ENCODE peak calls at places on chromosome 11, in five cellular contexts. L is spleen, F is sigmoid colon, C is transverse colon, I is K562. W is an unnamed sample.

GRCh38 chr11:2507212-2507901 is 62.5 kb downstream of the KCNQ1 start:
- DNase-seq in L (no peak), F (peak; percentile 52), C (peak; percentile 4), I (no peak), W (no peak)

GRCh38 chr11:60095477-60096120 is 7.1 kb downstream of the MS4A2 start:
- DNase-seq in L (no peak), F (no peak), C (no peak), I (no peak), W (no peak)

GRCh38 chr11:125593113-125593761 is 585 bp downstream of the STT3A start:
- DNase-seq in L (no peak), F (no peak), C (peak; percentile 22), I (peak; percentile 66), W (no peak)

GRCh38 chr11:92977401-92977800 is 8.0 kb downstream of the MTNR1B start:
- DNase-seq in L (no peak), F (no peak), C (no peak), I (no peak), W (no peak)

GRCh38 chr11:59842316-59842715 is 3.0 kb downstream of the CBLIF start:
- DNase-seq in L (no peak), F (no peak), C (no peak), I (peak; percentile 64), W (no peak)

GRCh38 chr11:127130321-127130720 is 129.8 kb upstream of the KIRREL3 start:
- DNase-seq in L (no peak), F (no peak), C (no peak), I (no peak), W (no peak)

GRCh38 chr11:30914143-30914762 is 328.1 kb upstream of the MPPED2 start:
- DNase-seq in L (peak; percentile 74), F (no peak), C (peak; percentile 40), I (peak; percentile 14), W (peak; percentile 52)

GRCh38 chr11:1051356-1052132 is 15.0 kb upstream of the MUC6 start:
- DNase-seq in L (peak; percentile 64), F (peak; percentile 42), C (no peak), I (no peak), W (no peak)

GRCh38 chr11:70744396-70745185 is 346.3 kb downstream of the CTTN start:
- DNase-seq in L (no peak), F (no peak), C (no peak), I (no peak), W (no peak)

GRCh38 chr11:34757026-34757451 is 136.1 kb downstream of the EHF start:
- DNase-seq in L (no peak), F (no peak), C (peak; percentile 41), I (no peak), W (no peak)

GRCh38 chr11:27313157-27313821 is 49.7 kb downstream of the CCDC34 start:
- DNase-seq in L (no peak), F (no peak), C (no peak), I (no peak), W (no peak)

GRCh38 chr11:111367411-111368284 is 11.4 kb downstream of the POU2AF1 start:
- DNase-seq in L (no peak), F (no peak), C (peak; percentile 38), I (no peak), W (no peak)

GRCh38 chr11:125164422-125165110 is at the start of gene PKNOX2:
- DNase-seq in L (peak; percentile 88), F (peak; percentile 92), C (peak; percentile 50), I (peak; percentile 48), W (peak; percentile 73)

GRCh38 chr11:2138075-2138435 is 1.1 kb downstream of the IGF2 start:
- DNase-seq in L (no peak), F (no peak), C (no peak), I (no peak), W (no peak)

GRCh38 chr11:61756452-61757212 is 4.2 kb downstream of the MYRF start:
- DNase-seq in L (no peak), F (no peak), C (peak; percentile 77), I (peak; percentile 75), W (peak; percentile 88)

GRCh38 chr11:111476366-111476765 is 35.8 kb downstream of the BTG4 start:
- DNase-seq in L (no peak), F (no peak), C (no peak), I (no peak), W (no peak)

GRCh38 chr11:94638902-94639373 is 71.8 kb downstream of the PIWIL4 start:
- DNase-seq in L (no peak), F (no peak), C (no peak), I (no peak), W (no peak)

GRCh38 chr11:121634889-121635288 is 182.1 kb upstream of the SORL1-AS1 start:
- DNase-seq in L (no peak), F (no peak), C (no peak), I (no peak), W (no peak)

GRCh38 chr11:8206251-8207079 is 37.6 kb upstream of the RIC3 start:
- DNase-seq in L (no peak), F (no peak), C (no peak), I (peak; percentile 87), W (peak; percentile 78)

GRCh38 chr11:117932987-117933386 is 3.8 kb upstream of the TMPRSS13 start:
- DNase-seq in L (no peak), F (peak; percentile 50), C (no peak), I (no peak), W (no peak)

GRCh38 chr11:133663135-133663534 is 130.8 kb upstream of the OPCML start:
- DNase-seq in L (no peak), F (no peak), C (no peak), I (no peak), W (no peak)

GRCh38 chr11:71096751-71097388 is 155.5 kb downstream of the SHANK2 start:
- DNase-seq in L (no peak), F (no peak), C (no peak), I (no peak), W (no peak)

GRCh38 chr11:58628446-58628845 is 6.0 kb downstream of the CNTF start:
- DNase-seq in L (no peak), F (no peak), C (no peak), I (no peak), W (no peak)

GRCh38 chr11:74932797-74933196 is 16.1 kb downstream of the XRRA1 start:
- DNase-seq in L (no peak), F (no peak), C (no peak), I (no peak), W (no peak)

GRCh38 chr11:121351089-121351488 is 58.5 kb downstream of the SC5D start:
- DNase-seq in L (no peak), F (no peak), C (no peak), I (no peak), W (no peak)

GRCh38 chr11:118691926-118692830 is 12.7 kb upstream of the TREH start:
- DNase-seq in L (peak; percentile 80), F (no peak), C (peak; percentile 23), I (no peak), W (no peak)

GRCh38 chr11:61113209-61113608 is 10.9 kb downstream of the CD5 start:
- DNase-seq in L (peak; percentile 70), F (peak; percentile 46), C (no peak), I (no peak), W (no peak)

GRCh38 chr11:35223429-35223828 is 84.5 kb downstream of the CD44 start:
- DNase-seq in L (no peak), F (peak; percentile 68), C (no peak), I (no peak), W (no peak)

GRCh38 chr11:120801801-120802689 is 221.9 kb upstream of the TBCEL start:
- DNase-seq in L (no peak), F (peak; percentile 72), C (peak; percentile 62), I (peak; percentile 60), W (peak; percentile 68)

GRCh38 chr11:81744336-81745116 is 989.1 kb downstream of the FAM181B start:
- DNase-seq in L (no peak), F (peak; percentile 62), C (no peak), I (no peak), W (no peak)

DNA sequence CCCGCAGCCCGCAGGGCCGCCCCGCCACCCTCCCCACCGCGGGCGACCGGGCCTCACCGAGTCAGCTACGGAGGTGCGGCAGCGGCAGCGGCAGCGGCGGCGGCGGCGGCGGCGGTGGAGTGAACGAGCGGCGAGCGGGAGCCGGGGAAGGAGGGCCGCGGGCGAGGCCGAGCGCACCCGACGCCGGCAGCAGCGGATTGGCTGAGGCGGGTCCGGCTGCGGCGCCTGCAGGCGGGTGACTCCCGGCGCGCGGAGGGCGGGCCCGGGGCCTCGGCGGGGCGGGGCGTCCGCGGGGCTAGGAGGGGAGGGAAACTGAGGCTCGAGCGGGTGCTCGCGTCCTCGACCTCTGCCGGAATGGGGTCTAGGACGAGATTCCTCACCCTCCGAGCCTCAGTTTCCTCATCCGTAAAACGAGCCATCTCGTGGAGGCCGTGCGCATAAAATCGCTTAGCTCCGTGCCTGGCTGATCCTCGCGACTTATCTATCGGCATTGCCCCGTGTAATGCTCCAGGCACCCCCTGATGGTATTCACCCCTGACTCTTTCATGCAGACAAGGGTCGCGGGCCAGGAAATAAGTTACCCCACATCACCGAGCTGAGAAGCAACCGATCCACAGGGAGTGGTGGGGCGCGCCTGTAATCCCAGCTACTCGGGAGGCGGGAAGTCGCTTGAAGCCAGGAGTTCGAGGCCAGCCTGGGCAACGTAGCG is at the start of gene CPT1A:
- DNase-seq in L (peak; percentile 96), F (peak; percentile 90), C (peak; percentile 90), I (peak; percentile 78), W (peak; percentile 86)
- TF ChIP-seq POLR2AphosphoS5 in L (peak; percentile 77), F (peak; percentile 63), C (peak; percentile 71), I (no peak), W (peak; percentile 94)

DNA sequence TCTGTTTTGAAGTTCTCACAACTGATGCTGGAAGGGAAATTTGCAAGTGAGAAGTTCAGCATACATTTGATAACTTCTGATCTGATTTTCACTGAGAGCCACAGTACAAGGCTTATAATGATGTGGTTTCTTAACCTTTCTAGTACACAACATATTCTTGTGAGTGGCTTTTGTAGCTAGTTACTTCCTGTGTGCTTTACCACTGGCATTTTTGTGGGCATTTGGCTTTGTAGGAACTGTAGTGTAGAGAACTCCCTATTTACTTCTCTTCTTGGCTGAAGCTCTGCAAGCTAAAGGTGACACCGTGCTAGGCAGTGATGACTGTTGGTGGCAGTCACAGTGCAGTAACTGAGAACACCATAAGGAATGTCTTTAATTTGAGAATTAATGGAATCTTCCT is 14.9 kb downstream of the USP47 start:
- DNase-seq in L (no peak), F (no peak), C (no peak), I (no peak), W (no peak)
- H3K4me1 ChIP-seq in L (peaks cover 100% of the 10 kb centered on the region), F (peaks cover 50% of the 10 kb centered on the region), C (peaks cover 9% of the 10 kb centered on the region), I (peaks cover 4% of the 10 kb centered on the region), W (peaks cover 22% of the 10 kb centered on the region)

GRCh38 chr11:41845066-41845465 is 385.6 kb upstream of the LRRC4C start:
- DNase-seq in L (no peak), F (no peak), C (no peak), I (no peak), W (no peak)

GRCh38 chr11:41851743-41852142 is 392.3 kb upstream of the LRRC4C start:
- DNase-seq in L (no peak), F (no peak), C (no peak), I (no peak), W (no peak)

GRCh38 chr11:41848349-41848748 is 388.9 kb upstream of the LRRC4C start:
- DNase-seq in L (no peak), F (no peak), C (no peak), I (no peak), W (no peak)

GRCh38 chr11:41849250-41849649 is 389.8 kb upstream of the LRRC4C start:
- DNase-seq in L (no peak), F (no peak), C (no peak), I (no peak), W (no peak)
- H3K9me3 ChIP-seq in L (no peaks in the 10 kb centered on the region), F (no peaks in the 10 kb centered on the region), C (no peaks in the 10 kb centered on the region), I (no peaks in the 10 kb centered on the region), W (no peaks in the 10 kb centered on the region)

GRCh38 chr11:116791002-116791812 is 472 bp downstream of the APOA5 start:
- DNase-seq in L (peak; percentile 92), F (peak; percentile 88), C (peak; percentile 84), I (peak; percentile 84), W (peak; percentile 86)
- TF ChIP-seq POLR2AphosphoS5 in L (no peak), F (no peak), C (no peak), I (no peak), W (no peak)